ENCODE peak calls at places on chromosome 1, in seven cellular contexts. X is neural progenitor cell, O is GM23338, H is hepatocyte, M is PC-3, L is HCT116, K is GM23248. J is an unnamed sample.

GRCh38 chr1:230425252-230426061 is 675 bp downstream of the PGBD5 start:
- DNase-seq in X (peak; percentile 56), O (peak; percentile 38), H (peak; percentile 34), M (no peak), L (no peak), K (peak; percentile 48), J (peak; percentile 15)

GRCh38 chr1:57966340-57966739 is 542.5 kb upstream of the DAB1 start:
- DNase-seq in X (no peak), O (peak; percentile 28), H (no peak), M (no peak), L (no peak), K (no peak), J (peak; percentile 19)

GRCh38 chr1:76901158-76901767 is 34.0 kb downstream of the ST6GALNAC5 start:
- DNase-seq in X (peak; percentile 71), O (peak; percentile 80), H (peak; percentile 57), M (peak; percentile 76), L (peak; percentile 54), K (peak; percentile 71), J (peak; percentile 70)

GRCh38 chr1:51314974-51315373 is 15.4 kb downstream of the TTC39A start:
- DNase-seq in X (no peak), O (no peak), H (no peak), M (no peak), L (no peak), K (no peak), J (no peak)

GRCh38 chr1:27643626-27644368 is 8.8 kb upstream of the FGR start:
- DNase-seq in X (peak; percentile 76), O (peak; percentile 92), H (peak; percentile 66), M (peak; percentile 59), L (peak; percentile 54), K (peak; percentile 82), J (peak; percentile 63)

GRCh38 chr1:29210278-29211085 is 20.3 kb downstream of the MECR start:
- DNase-seq in X (no peak), O (no peak), H (no peak), M (no peak), L (no peak), K (no peak), J (no peak)

GRCh38 chr1:180580237-180580636 is 21.5 kb downstream of the OVAAL start:
- DNase-seq in X (peak; percentile 43), O (no peak), H (peak; percentile 48), M (peak; percentile 17), L (no peak), K (peak; percentile 37), J (no peak)

GRCh38 chr1:52551476-52552235 is 1.2 kb downstream of the TUT4 start:
- DNase-seq in X (peak; percentile 48), O (peak; percentile 39), H (peak; percentile 34), M (peak; percentile 51), L (no peak), K (peak; percentile 68), J (peak; percentile 40)

GRCh38 chr1:64231153-64231552 is 27.7 kb downstream of the UBE2U start:
- DNase-seq in X (no peak), O (no peak), H (no peak), M (peak; percentile 52), L (peak; percentile 49), K (no peak), J (no peak)

GRCh38 chr1:116474921-116475849 is 95.6 kb downstream of the CD58 start:
- DNase-seq in X (no peak), O (no peak), H (peak; percentile 84), M (no peak), L (no peak), K (no peak), J (no peak)

GRCh38 chr1:58883037-58883887 is 99.4 kb upstream of the JUN start:
- DNase-seq in X (no peak), O (peak; percentile 16), H (no peak), M (peak; percentile 98), L (peak; percentile 85), K (peak; percentile 97), J (peak; percentile 47)

GRCh38 chr1:93690921-93691789 is 9.5 kb upstream of the BCAR3 start:
- DNase-seq in X (peak; percentile 45), O (peak; percentile 20), H (no peak), M (no peak), L (no peak), K (no peak), J (no peak)

GRCh38 chr1:79193211-79194079 is 186.9 kb upstream of the ADGRL4 start:
- DNase-seq in X (peak; percentile 8), O (peak; percentile 75), H (no peak), M (peak; percentile 84), L (peak; percentile 34), K (peak; percentile 81), J (peak; percentile 89)

GRCh38 chr1:38235705-38236104 is 189.1 kb upstream of the POU3F1 start:
- DNase-seq in X (no peak), O (no peak), H (peak; percentile 48), M (no peak), L (no peak), K (peak; percentile 40), J (no peak)

GRCh38 chr1:58324551-58324950 is 222.0 kb downstream of the OMA1 start:
- DNase-seq in X (no peak), O (no peak), H (no peak), M (no peak), L (no peak), K (no peak), J (no peak)

GRCh38 chr1:6116137-6116536 is 64.0 kb downstream of the CHD5 start:
- DNase-seq in X (no peak), O (no peak), H (no peak), M (peak; percentile 91), L (no peak), K (peak; percentile 40), J (no peak)

GRCh38 chr1:3073520-3074296 is 4.7 kb downstream of the PRDM16 start:
- DNase-seq in X (peak; percentile 62), O (peak; percentile 53), H (peak; percentile 34), M (no peak), L (no peak), K (no peak), J (no peak)

GRCh38 chr1:3071507-3072177 is 2.6 kb downstream of the PRDM16 start:
- DNase-seq in X (no peak), O (no peak), H (no peak), M (no peak), L (no peak), K (no peak), J (no peak)

GRCh38 chr1:3072178-3072947 is 3.4 kb downstream of the PRDM16 start:
- DNase-seq in X (peak; percentile 52), O (peak; percentile 61), H (peak; percentile 27), M (no peak), L (no peak), K (no peak), J (no peak)

GRCh38 chr1:3074297-3074741 is 5.3 kb downstream of the PRDM16 start:
- DNase-seq in X (peak; percentile 67), O (no peak), H (peak; percentile 28), M (no peak), L (no peak), K (no peak), J (no peak)

DNA sequence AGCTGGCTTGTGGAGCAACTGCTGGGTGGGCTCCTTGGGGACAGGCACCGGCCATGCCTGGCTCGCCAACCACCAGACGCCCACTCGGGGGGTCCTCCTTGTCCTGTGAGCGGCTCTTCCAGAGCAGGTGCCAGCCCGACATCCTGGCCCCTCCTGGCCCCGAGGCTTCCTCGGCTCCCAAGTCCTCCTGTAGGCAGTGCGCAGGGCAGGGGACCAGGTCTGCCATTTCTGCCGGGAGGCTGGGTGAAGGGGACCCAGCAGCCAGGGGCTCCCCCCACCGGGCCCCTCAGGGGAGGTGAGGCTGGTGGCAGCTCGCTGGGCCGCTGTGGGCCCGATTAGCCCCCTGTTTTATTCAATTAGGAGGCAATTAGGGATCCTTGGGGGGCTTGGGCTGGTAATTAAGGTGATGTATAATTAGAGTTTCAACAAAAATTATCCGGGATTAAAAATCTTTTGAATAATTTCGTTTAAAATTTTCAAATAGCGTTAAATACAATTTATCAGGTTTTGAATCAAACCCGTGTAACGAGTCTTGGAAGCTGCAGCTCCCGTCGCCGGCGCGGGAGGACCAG is 4.0 kb downstream of the PRDM16 start:
- DNase-seq in X (no peak), O (no peak), H (no peak), M (no peak), L (no peak), K (no peak), J (no peak)
- TF ChIP-seq EZH2 in X (no peak), O (peak; percentile 92), H (no peak), M (no peak), L (no peak), K (peak; percentile 75), J (no peak)

GRCh38 chr1:202016022-202016624 is 5.7 kb downstream of the ELF3 start:
- DNase-seq in X (no peak), O (no peak), H (no peak), M (no peak), L (no peak), K (no peak), J (no peak)
- H3K27ac ChIP-seq in X (no peak overlapping the region), O (no peak overlapping the region), H (peak overlapping the region; percentile 95), M (peak overlapping the region; percentile 99), L (peak overlapping the region; percentile 94), K (no peak overlapping the region), J (no peak overlapping the region)

DNA sequence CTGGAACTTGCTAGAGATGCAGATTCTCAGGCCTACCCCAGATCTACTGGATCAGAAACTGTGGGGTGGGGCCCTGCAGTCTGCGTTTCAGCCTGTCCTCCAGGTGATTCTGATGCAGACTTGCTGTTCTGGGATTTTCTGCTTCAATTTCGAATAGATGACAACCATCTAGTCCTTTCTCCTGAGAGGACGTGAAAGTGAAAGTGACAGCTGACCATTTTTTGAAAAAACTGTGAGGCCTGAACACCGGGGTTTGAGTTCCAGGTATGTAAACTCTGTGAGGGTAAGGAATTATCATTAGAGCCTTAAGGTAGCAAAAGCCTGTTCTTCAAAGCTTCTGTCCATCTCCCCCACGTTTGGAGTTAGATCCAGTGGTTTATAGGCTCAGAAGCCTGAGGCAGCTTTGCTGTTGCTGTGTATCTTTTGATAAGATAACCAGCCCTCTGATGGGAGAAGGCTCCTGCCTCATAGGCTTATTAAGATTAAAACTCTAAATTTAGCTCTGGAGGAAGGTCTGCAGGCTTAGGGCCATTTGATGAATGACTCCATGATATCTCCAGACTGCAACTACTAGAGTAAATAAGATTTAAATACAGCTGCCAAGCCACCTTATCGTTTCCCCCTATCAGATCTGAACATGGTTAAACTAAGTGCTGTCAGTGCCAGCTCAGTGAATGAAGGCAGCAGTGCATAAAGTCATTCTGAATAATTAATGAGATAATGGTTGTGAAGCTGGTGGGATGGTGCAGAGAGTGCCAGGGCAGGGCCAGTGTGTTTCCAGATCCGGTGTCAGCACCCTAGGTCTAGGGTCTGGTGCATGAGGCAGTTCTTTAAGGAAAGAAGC is 335.2 kb downstream of the HHAT start:
- DNase-seq in X (no peak), O (no peak), H (peak; percentile 19), M (no peak), L (no peak), K (no peak), J (no peak)
- TF ChIP-seq EZH2phosphoT487 in X (no peak), O (no peak), H (peak; percentile 88), M (no peak), L (no peak), K (no peak), J (no peak)

GRCh38 chr1:154809436-154810413 is 60.4 kb downstream of the KCNN3 start:
- DNase-seq in X (no peak), O (no peak), H (no peak), M (peak; percentile 54), L (no peak), K (peak; percentile 77), J (no peak)

GRCh38 chr1:154810571-154810970 is 59.5 kb downstream of the KCNN3 start:
- DNase-seq in X (no peak), O (no peak), H (no peak), M (no peak), L (no peak), K (no peak), J (no peak)

GRCh38 chr1:154816937-154817336 is 53.1 kb downstream of the KCNN3 start:
- DNase-seq in X (no peak), O (no peak), H (no peak), M (no peak), L (no peak), K (no peak), J (no peak)

GRCh38 chr1:154814106-154814505 is 56.0 kb downstream of the KCNN3 start:
- DNase-seq in X (no peak), O (no peak), H (no peak), M (no peak), L (no peak), K (no peak), J (no peak)

GRCh38 chr1:154812911-154813816 is 56.9 kb downstream of the KCNN3 start:
- DNase-seq in X (peak; percentile 47), O (peak; percentile 20), H (peak; percentile 32), M (no peak), L (no peak), K (no peak), J (no peak)
- TF ChIP-seq EZH2 in X (no peak), O (no peak), H (no peak), M (no peak), L (no peak), K (no peak), J (no peak)